ENCODE peak calls at places on chromosome 12, in seven cellular contexts. X is BJ, D is Caco-2, Z is tibial artery, U is CD14-positive monocyte, V is WTC11, E is fibroblast of pulmonary artery. F is an unnamed sample.
A peak's percentile ranks its signal among the peaks of the same experiment; 100 is the strongest.

GRCh38 chr12:51893786-51894185 is 5.9 kb downstream of the ANKRD33 start:
- DNase-seq in D (no peak), X (no peak), E (no peak), V (no peak), Z (no peak), U (no peak), F (no peak)

GRCh38 chr12:30197392-30198047 is 413.8 kb upstream of the TMTC1 start:
- DNase-seq in Z (no peak), X (no peak), U (no peak), D (no peak), V (no peak), E (peak; percentile 47), F (no peak)

GRCh38 chr12:96044017-96044985 is 8.9 kb upstream of the LTA4H start:
- DNase-seq in U (no peak), D (no peak), X (no peak), E (peak; percentile 83), Z (no peak), V (no peak), F (no peak)

GRCh38 chr12:54853933-54854538 is at the start of gene MUCL1:
- DNase-seq in X (peak; percentile 2), Z (no peak), E (peak; percentile 77), D (peak; percentile 73), V (peak; percentile 78), U (peak; percentile 69), F (peak; percentile 39)

GRCh38 chr12:56954057-56954577 is 3.3 kb downstream of the RDH16 start:
- DNase-seq in E (no peak), X (no peak), V (no peak), U (no peak), Z (no peak), D (no peak), F (no peak)

GRCh38 chr12:120453977-120454376 is 7.7 kb downstream of the GATC start:
- DNase-seq in U (no peak), X (no peak), D (no peak), E (peak; percentile 27), Z (no peak), V (no peak), F (no peak)

GRCh38 chr12:59891180-59891579 is 295.4 kb downstream of the SLC16A7 start:
- DNase-seq in X (no peak), Z (no peak), V (no peak), U (no peak), D (no peak), E (no peak), F (no peak)

GRCh38 chr12:51334774-51335173 is 10.8 kb upstream of the BIN2 start:
- DNase-seq in U (no peak), X (no peak), V (no peak), Z (no peak), D (no peak), E (no peak), F (no peak)

GRCh38 chr12:32515137-32515860 is 115.9 kb downstream of the FGD4 start:
- DNase-seq in E (no peak), V (no peak), D (no peak), Z (no peak), X (no peak), U (no peak), F (no peak)

GRCh38 chr12:8662592-8662991 is at the start of gene MFAP5:
- DNase-seq in V (no peak), D (no peak), X (peak; percentile 75), Z (no peak), E (peak; percentile 63), U (no peak), F (no peak)

GRCh38 chr12:24997970-24998582 is 49.2 kb upstream of the BCAT1 start:
- DNase-seq in V (no peak), E (peak; percentile 61), U (no peak), X (peak; percentile 21), D (no peak), Z (no peak), F (no peak)

GRCh38 chr12:113221997-113222729 is 899 bp downstream of the TPCN1 start:
- DNase-seq in U (no peak), E (no peak), Z (no peak), D (no peak), V (peak; percentile 19), X (no peak), F (peak; percentile 22)

GRCh38 chr12:124394462-124395128 is 99.7 kb downstream of the RFLNA start:
- DNase-seq in D (no peak), Z (no peak), X (no peak), V (no peak), U (no peak), E (peak; percentile 49), F (no peak)

GRCh38 chr12:107775093-107775721 is 703 bp downstream of the ASCL4 start:
- DNase-seq in X (no peak), E (no peak), U (no peak), V (peak; percentile 82), Z (no peak), D (no peak), F (no peak)

GRCh38 chr12:98162906-98163678 is 352.3 kb upstream of the TMPO start:
- DNase-seq in E (no peak), D (peak; percentile 74), U (no peak), Z (no peak), X (no peak), V (no peak), F (no peak)

GRCh38 chr12:101935769-101936741 is 58.7 kb downstream of the DRAM1 start:
- DNase-seq in E (peak; percentile 98), V (no peak), U (no peak), X (peak; percentile 90), D (no peak), Z (peak; percentile 78), F (no peak)
- TF ChIP-seq CTCF in E (no peak), V (no peak), U (no peak), X (no peak), D (no peak), Z (no peak), F (no peak)

GRCh38 chr12:23947395-23947794 is 2.1 kb downstream of the SOX5 start:
- DNase-seq in U (no peak), D (no peak), X (no peak), E (no peak), V (no peak), Z (no peak), F (no peak)
- TF ChIP-seq CTCF in U (no peak), D (no peak), X (no peak), E (no peak), V (no peak), Z (no peak), F (no peak)

GRCh38 chr12:16453319-16453718 is 105.9 kb downstream of the MGST1 start:
- DNase-seq in D (no peak), Z (no peak), V (no peak), X (no peak), E (no peak), U (no peak), F (no peak)

GRCh38 chr12:16454481-16454880 is 107.0 kb downstream of the MGST1 start:
- DNase-seq in X (no peak), V (no peak), D (no peak), U (no peak), E (peak; percentile 44), Z (no peak), F (no peak)

GRCh38 chr12:16449459-16449858 is 102.0 kb downstream of the MGST1 start:
- DNase-seq in D (no peak), E (peak; percentile 18), Z (no peak), X (no peak), U (no peak), V (no peak), F (no peak)
- TF ChIP-seq CTCF in D (no peak), E (peak; percentile 10), Z (no peak), X (no peak), U (no peak), V (no peak), F (no peak)

GRCh38 chr12:19574606-19575005 is 135.3 kb downstream of the AEBP2 start:
- DNase-seq in E (no peak), V (no peak), X (no peak), D (no peak), Z (no peak), U (no peak), F (no peak)

GRCh38 chr12:19575307-19576243 is 136.3 kb downstream of the AEBP2 start:
- DNase-seq in V (no peak), D (no peak), X (peak; percentile 37), E (peak; percentile 87), U (no peak), Z (no peak), F (no peak)

GRCh38 chr12:19576421-19576925 is 137.2 kb downstream of the AEBP2 start:
- DNase-seq in Z (no peak), V (no peak), D (no peak), X (peak; percentile 39), U (no peak), E (no peak), F (no peak)

GRCh38 chr12:19573866-19574265 is 134.6 kb downstream of the AEBP2 start:
- DNase-seq in U (no peak), X (no peak), E (no peak), Z (peak; percentile 65), V (no peak), D (no peak), F (no peak)

DNA sequence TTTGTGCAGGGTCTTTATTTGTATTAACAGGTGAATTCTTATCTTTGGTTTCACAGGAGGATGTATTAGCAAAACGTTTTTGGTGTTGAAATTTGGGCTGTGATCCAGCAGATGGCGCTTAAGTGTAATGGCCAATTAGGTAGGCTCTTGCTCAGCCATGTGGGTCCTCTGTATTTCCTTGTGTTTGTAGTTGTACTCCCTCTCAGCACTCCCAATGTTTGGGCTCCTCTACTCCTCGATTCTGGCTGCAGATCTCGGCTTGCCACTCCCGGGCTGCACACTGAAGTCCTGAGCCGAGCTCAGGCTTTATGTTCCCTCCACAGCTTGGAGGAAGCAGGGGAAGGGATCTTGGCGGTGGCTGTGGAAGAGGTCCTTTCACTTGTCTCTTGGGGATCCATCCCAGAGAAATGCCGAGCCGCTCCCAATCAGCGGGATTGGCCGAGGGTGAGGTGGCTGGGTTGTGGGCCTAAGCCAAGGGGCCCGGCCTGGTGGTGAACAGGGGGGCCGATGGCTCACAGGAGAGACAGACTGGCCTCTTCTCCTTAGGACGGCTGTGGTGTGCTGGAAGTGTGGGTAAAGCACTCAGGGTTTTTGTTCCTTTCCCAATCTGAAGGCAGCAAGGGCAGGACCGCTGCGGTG is 133.7 kb downstream of the AEBP2 start:
- DNase-seq in D (peak; percentile 55), X (no peak), U (no peak), E (peak; percentile 70), V (peak; percentile 57), Z (peak; percentile 66), F (no peak)
- TF ChIP-seq CTCF in D (peak; percentile 56), X (peak; percentile 63), U (peak; percentile 21), E (peak; percentile 49), V (peak; percentile 38), Z (no peak), F (peak; percentile 30)

GRCh38 chr12:4269279-4269991 is 4.1 kb upstream of the CCND2 start:
- DNase-seq in D (peak; percentile 86), X (no peak), V (peak; percentile 85), Z (peak; percentile 88), U (peak; percentile 92), E (peak; percentile 70), F (peak; percentile 91)
- TF ChIP-seq CTCF in D (peak; percentile 4), X (no peak), V (no peak), Z (peak; percentile 4), U (peak; percentile 19), E (no peak), F (peak; percentile 17)

GRCh38 chr12:129531004-129531403 is 372.8 kb downstream of the TMEM132D start:
- DNase-seq in E (no peak), V (no peak), X (no peak), U (no peak), Z (no peak), D (peak; percentile 51), F (no peak)
- TF ChIP-seq CTCF in E (no peak), V (no peak), X (no peak), U (no peak), Z (no peak), D (no peak), F (no peak)

F was measured in natural killer cell.